ENCODE peak calls at places on chromosome 9, in seven cellular contexts. Q, P, F, B, Y, J and T are unnamed samples.

GRCh38 chr9:133685653-133686504 is 49.7 kb downstream of the DBH start:
- DNase-seq in B (peak; percentile 13), P (no peak), Y (no peak), Q (no peak), F (no peak), J (no peak), T (no peak)

GRCh38 chr9:89477811-89478583 is 19.9 kb downstream of the SEMA4D start:
- DNase-seq in J (peak; percentile 48), Y (no peak), B (no peak), P (no peak), Q (no peak), F (no peak), T (no peak)

GRCh38 chr9:96062051-96062450 is 186.6 kb downstream of the ERCC6L2 start:
- DNase-seq in Q (no peak), F (no peak), Y (no peak), P (no peak), J (no peak), B (no peak), T (no peak)

GRCh38 chr9:127078988-127079387 is 43.4 kb downstream of the ANGPTL2 start:
- DNase-seq in F (no peak), J (no peak), Y (no peak), B (no peak), Q (no peak), P (no peak), T (no peak)

GRCh38 chr9:129703667-129704355 is 38.4 kb downstream of the PRRX2 start:
- DNase-seq in B (no peak), Y (no peak), P (no peak), F (no peak), J (no peak), Q (no peak), T (no peak)

GRCh38 chr9:98314381-98315066 is 59.1 kb upstream of the TBC1D2 start:
- DNase-seq in B (no peak), F (no peak), Y (no peak), J (no peak), Q (no peak), P (no peak), T (no peak)

GRCh38 chr9:30967484-30967883 is 1417.0 kb upstream of the ACO1 start:
- DNase-seq in J (no peak), Q (no peak), P (no peak), B (no peak), F (no peak), Y (peak; percentile 2), T (no peak)

GRCh38 chr9:136952876-136953770 is 1.1 kb downstream of the LCN12 start:
- DNase-seq in J (no peak), P (no peak), Q (no peak), B (no peak), Y (no peak), F (no peak), T (no peak)

GRCh38 chr9:134545213-134546211 is 96.1 kb upstream of the COL5A1 start:
- DNase-seq in P (no peak), B (no peak), F (no peak), Q (no peak), J (peak; percentile 56), Y (no peak), T (no peak)

GRCh38 chr9:130627896-130628792 is 36.2 kb upstream of the PRDM12 start:
- DNase-seq in B (no peak), J (peak; percentile 64), P (no peak), F (no peak), Y (no peak), Q (no peak), T (no peak)

GRCh38 chr9:751137-752051 is 90.1 kb upstream of the DMRT1 start:
- DNase-seq in Y (no peak), P (no peak), Q (no peak), F (no peak), B (no peak), J (no peak), T (no peak)

GRCh38 chr9:6367128-6367741 is 39.1 kb downstream of the TPD52L3 start:
- DNase-seq in P (no peak), B (no peak), F (no peak), Y (no peak), Q (no peak), J (no peak), T (no peak)

GRCh38 chr9:90058364-90058763 is 453.6 kb downstream of the GADD45G start:
- DNase-seq in P (no peak), B (no peak), J (no peak), Y (no peak), Q (no peak), F (no peak), T (no peak)

GRCh38 chr9:114371986-114372917 is 15.5 kb downstream of the AKNA start:
- DNase-seq in Q (no peak), Y (no peak), F (no peak), J (peak; percentile 65), B (no peak), P (no peak), T (no peak)

GRCh38 chr9:34620061-34620994 is at the start of gene DCTN3:
- DNase-seq in F (peak; percentile 89), J (peak; percentile 96), B (peak; percentile 89), Y (peak; percentile 90), P (peak; percentile 87), Q (peak; percentile 95), T (peak; percentile 73)

GRCh38 chr9:16434522-16434921 is 435.9 kb downstream of the BNC2 start:
- DNase-seq in P (no peak), F (no peak), Y (no peak), J (no peak), B (no peak), Q (no peak), T (no peak)

GRCh38 chr9:37947987-37948386 is 44.1 kb upstream of the SLC25A51 start:
- DNase-seq in B (no peak), Y (no peak), J (no peak), F (no peak), Q (no peak), P (no peak), T (no peak)

GRCh38 chr9:122191519-122191918 is 31.8 kb downstream of the MORN5 start:
- DNase-seq in B (no peak), F (no peak), P (no peak), Y (no peak), Q (no peak), J (no peak), T (no peak)